ENCODE peak calls at places on chromosomes 3 and 15, in five cellular contexts. V, P, L, F and I are unnamed samples.

GRCh38 chr3:48493203-48493501 is 10.8 kb downstream of the SHISA5 start:
- DNase-seq in V (no peak), P (no peak), L (no peak), F (no peak), I (no peak)

GRCh38 chr3:177201707-177202397 is 4.6 kb upstream of the TBL1XR1 start:
- DNase-seq in V (peak), P (no peak), L (no peak), F (peak), I (no peak)

GRCh38 chr15:69626095-69627066 is 173.8 kb downstream of the RPLP1 start:
- DNase-seq in V (no peak), P (no peak), L (no peak), F (no peak), I (no peak)

GRCh38 chr3:52005571-52005986 is 9.9 kb upstream of the RPL29 start:
- DNase-seq in V (peak), P (no peak), L (no peak), F (no peak), I (peak)

GRCh38 chr3:184715943-184716651 is 4.2 kb upstream of the MAGEF1 start:
- DNase-seq in V (no peak), P (no peak), L (no peak), F (no peak), I (no peak)

GRCh38 chr15:64009241-64009640 is 37.0 kb downstream of the DAPK2 start:
- DNase-seq in V (no peak), P (no peak), L (no peak), F (no peak), I (no peak)

GRCh38 chr15:36029606-36030005 is 483.6 kb upstream of the DPH6 start:
- DNase-seq in V (peak), P (no peak), L (no peak), F (peak), I (no peak)

GRCh38 chr3:39448506-39449233 is 18.8 kb upstream of the MOBP start:
- DNase-seq in V (no peak), P (no peak), L (no peak), F (no peak), I (no peak)

GRCh38 chr3:15634671-15635661 is 33.4 kb downstream of the BTD start:
- DNase-seq in V (peak), P (no peak), L (no peak), F (no peak), I (no peak)

GRCh38 chr3:52557011-52557410 is 20.6 kb downstream of the UQCC5 start:
- DNase-seq in V (no peak), P (no peak), L (no peak), F (no peak), I (no peak)

GRCh38 chr15:90184786-90185704 is 16.1 kb upstream of the SEMA4B start:
- DNase-seq in V (peak), P (peak), L (no peak), F (peak), I (peak)

GRCh38 chr15:47933865-47934264 is 186.9 kb upstream of the SLC24A5 start:
- DNase-seq in V (no peak), P (no peak), L (no peak), F (no peak), I (no peak)

GRCh38 chr15:45991863-45992262 is 357.0 kb downstream of the SQOR start:
- DNase-seq in V (no peak), P (no peak), L (no peak), F (no peak), I (no peak)

GRCh38 chr3:126468028-126468891 is 7.4 kb downstream of the ZXDC start:
- DNase-seq in V (peak), P (no peak), L (no peak), F (no peak), I (no peak)

GRCh38 chr3:64548200-64548889 is 139.5 kb downstream of the ADAMTS9 start:
- DNase-seq in V (peak), P (no peak), L (no peak), F (no peak), I (no peak)

GRCh38 chr3:155805802-155806618 is at the start of gene C3orf33:
- DNase-seq in V (peak), P (peak), L (no peak), F (peak), I (peak)

GRCh38 chr3:95289295-95289694 is 1226.4 kb downstream of the NSUN3 start:
- DNase-seq in V (peak), P (no peak), L (no peak), F (peak), I (no peak)

GRCh38 chr3:124526601-124527000 is 203.7 kb upstream of the UMPS start:
- DNase-seq in V (no peak), P (no peak), L (no peak), F (no peak), I (no peak)

GRCh38 chr3:182393151-182393550 is 400.2 kb upstream of the ATP11B start:
- DNase-seq in V (no peak), P (no peak), L (no peak), F (no peak), I (no peak)

GRCh38 chr3:192275741-192276355 is 451.5 kb downstream of the FGF12 start:
- DNase-seq in V (peak), P (no peak), L (no peak), F (no peak), I (no peak)

GRCh38 chr3:24550588-24550987 is 55.9 kb upstream of the THRB start:
- DNase-seq in V (peak), P (no peak), L (no peak), F (no peak), I (no peak)
- H3K4me2 ChIP-seq in V (no peak), P (no peak), L (no peak), F (no peak), I (no peak)

GRCh38 chr3:38229036-38229435 is 36.6 kb upstream of the SLC22A13 start:
- DNase-seq in V (no peak), P (no peak), L (no peak), F (no peak), I (no peak)
- H2BK12ac ChIP-seq in V (no peak), P (no peak), L (no peak), F (no peak), I (no peak)

DNA sequence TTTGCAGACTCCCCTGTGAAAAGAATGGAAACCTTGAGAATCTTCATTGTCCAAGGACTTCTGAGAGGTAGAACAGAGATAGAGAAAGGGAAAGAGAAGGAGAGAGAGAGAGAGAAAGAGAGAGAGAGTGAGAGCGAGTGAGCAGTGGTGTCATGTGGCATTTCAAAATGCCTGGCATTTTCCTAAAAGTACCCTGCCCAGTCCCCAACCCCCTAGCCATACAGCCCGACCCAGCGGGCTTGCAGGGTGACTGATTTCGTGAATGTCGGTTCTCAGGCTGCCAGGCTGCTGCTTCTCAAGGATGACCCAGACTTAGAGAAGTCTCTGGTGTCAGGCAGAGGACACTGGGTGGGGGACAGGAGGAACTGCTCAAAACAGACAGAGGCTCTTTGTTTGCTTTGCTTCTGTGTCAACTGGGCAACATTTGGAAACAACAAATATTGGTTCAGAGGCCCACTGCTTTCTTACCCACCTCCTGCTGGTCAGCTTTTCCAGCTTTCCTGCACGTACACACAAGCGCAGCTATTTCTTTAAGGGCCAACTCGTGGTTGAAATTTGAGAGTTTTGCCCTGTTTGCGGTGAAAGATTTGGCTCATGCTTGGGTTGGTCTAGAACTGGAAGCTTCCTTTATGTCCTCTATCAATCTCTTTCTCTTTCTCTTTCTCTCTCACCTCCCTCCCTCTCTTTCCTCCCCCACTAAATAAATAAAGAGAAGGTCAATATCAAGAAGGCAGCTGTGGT is 3.7 kb upstream of the TF start:
- DNase-seq in V (no peak), P (no peak), L (no peak), F (no peak), I (no peak)
- H3K4me2 ChIP-seq in V (no peak), P (no peak), L (no peak), F (no peak), I (no peak)

GRCh38 chr15:51926808-51927207 is 44.8 kb downstream of the LEO1 start:
- DNase-seq in V (no peak), P (no peak), L (no peak), F (no peak), I (no peak)

GRCh38 chr15:51924146-51925068 is 47.2 kb downstream of the LEO1 start:
- DNase-seq in V (no peak), P (peak), L (no peak), F (no peak), I (peak)
- H2BK12ac ChIP-seq in V (no peak), P (no peak), L (no peak), F (no peak), I (no peak)

DNA sequence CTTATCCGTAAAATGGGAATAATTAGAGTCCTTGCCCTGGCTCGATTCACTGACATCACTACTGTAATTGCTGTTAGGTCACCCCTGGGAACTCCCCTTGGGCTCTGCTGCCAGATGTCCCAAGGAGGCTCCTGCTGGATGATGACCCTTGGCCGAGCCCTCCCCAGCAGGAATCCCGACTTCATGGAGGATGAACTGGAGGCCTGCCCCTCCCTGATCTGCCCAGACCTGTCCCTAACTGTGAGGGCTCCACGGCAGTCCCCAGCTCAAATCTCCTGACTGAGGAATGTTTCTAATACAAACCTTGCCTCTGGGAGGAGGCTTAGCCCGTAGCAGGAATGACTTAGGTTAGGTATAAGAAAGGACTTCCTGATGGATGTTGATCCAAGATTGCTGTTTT is 18.1 kb downstream of the ESYT3 start:
- DNase-seq in V (no peak), P (no peak), L (no peak), F (peak), I (peak)
- H3K4me2 ChIP-seq in V (no peak), P (no peak), L (no peak), F (no peak), I (no peak)